ENCODE peak calls at places on chromosome 5, in seven cellular contexts. R is K562, W is HCT116, E is GM12878, O is HepG2, H is SK-N-SH, Z is H1. U is an unnamed sample. For H3K9me3, the result is how much of the 10 kb centered on the place peaks cover.

GRCh38 chr5:57692582-57693487 is 210.2 kb upstream of the ACTBL2 start:
- DNase-seq in R (peak), W (peak), E (no peak), O (peak), H (no peak), Z (peak), U (peak)

GRCh38 chr5:76958976-76959767 is 6.3 kb downstream of the CRHBP start:
- DNase-seq in R (peak), W (no peak), E (no peak), O (no peak), H (no peak), Z (no peak), U (no peak)

GRCh38 chr5:14440598-14441401 is 140.8 kb upstream of the OTULINL start:
- DNase-seq in R (no peak), W (no peak), E (no peak), O (no peak), H (peak), Z (no peak), U (no peak)

GRCh38 chr5:31393126-31393525 is 138.8 kb downstream of the DROSHA start:
- DNase-seq in R (peak), W (no peak), E (no peak), O (no peak), H (no peak), Z (no peak), U (no peak)

GRCh38 chr5:139667730-139668063 is 19.5 kb downstream of the CXXC5 start:
- DNase-seq in R (no peak), W (no peak), E (no peak), O (no peak), H (peak), Z (no peak), U (no peak)

GRCh38 chr5:501040-501832 is 23.0 kb downstream of the SLC9A3 start:
- DNase-seq in R (no peak), W (no peak), E (no peak), O (no peak), H (no peak), Z (no peak), U (no peak)

GRCh38 chr5:5221731-5222130 is 81.6 kb downstream of the ADAMTS16 start:
- DNase-seq in R (no peak), W (no peak), E (no peak), O (no peak), H (no peak), Z (no peak), U (no peak)

GRCh38 chr5:109754319-109754718 is 64.6 kb downstream of the MAN2A1 start:
- DNase-seq in R (no peak), W (no peak), E (no peak), O (no peak), H (no peak), Z (no peak), U (no peak)

GRCh38 chr5:73228052-73228451 is 55.1 kb downstream of the TMEM174 start:
- DNase-seq in R (no peak), W (no peak), E (no peak), O (no peak), H (no peak), Z (no peak), U (no peak)

GRCh38 chr5:68433921-68434879 is 218.6 kb downstream of the PIK3R1 start:
- DNase-seq in R (peak), W (peak), E (peak), O (peak), H (no peak), Z (peak), U (peak)

GRCh38 chr5:34576849-34577248 is 79.3 kb upstream of the RAI14 start:
- DNase-seq in R (no peak), W (no peak), E (no peak), O (no peak), H (no peak), Z (no peak), U (no peak)

GRCh38 chr5:148438911-148439310 is 55.2 kb downstream of the FBXO38 start:
- DNase-seq in R (no peak), W (no peak), E (no peak), O (no peak), H (no peak), Z (no peak), U (no peak)

GRCh38 chr5:43638107-43638506 is 35.1 kb downstream of the NNT start:
- DNase-seq in R (no peak), W (no peak), E (no peak), O (no peak), H (no peak), Z (no peak), U (no peak)

GRCh38 chr5:131545856-131546255 is 89.2 kb downstream of the RAPGEF6 start:
- DNase-seq in R (no peak), W (no peak), E (no peak), O (no peak), H (no peak), Z (no peak), U (no peak)

GRCh38 chr5:132176987-132177386 is 50.7 kb downstream of the P4HA2 start:
- DNase-seq in R (peak), W (no peak), E (peak), O (no peak), H (no peak), Z (no peak), U (no peak)

GRCh38 chr5:159017787-159018186 is 81.9 kb downstream of the EBF1 start:
- DNase-seq in R (peak), W (no peak), E (no peak), O (no peak), H (peak), Z (peak), U (no peak)

GRCh38 chr5:55600536-55601208 is 65.9 kb upstream of the PLPP1 start:
- DNase-seq in R (no peak), W (no peak), E (no peak), O (no peak), H (peak), Z (no peak), U (no peak)

GRCh38 chr5:154403776-154404387 is 41.9 kb upstream of the SAP30L start:
- DNase-seq in R (no peak), W (no peak), E (no peak), O (no peak), H (no peak), Z (no peak), U (no peak)

GRCh38 chr5:134003957-134004625 is 684 bp downstream of the VDAC1 start:
- DNase-seq in R (peak), W (no peak), E (no peak), O (no peak), H (peak), Z (no peak), U (no peak)

GRCh38 chr5:66960373-66961137 is 236.0 kb downstream of the CD180 start:
- DNase-seq in R (no peak), W (no peak), E (no peak), O (peak), H (no peak), Z (no peak), U (peak)

GRCh38 chr5:74685979-74686631 is 1.1 kb downstream of the HEXB start:
- DNase-seq in R (peak), W (no peak), E (peak), O (no peak), H (peak), Z (no peak), U (no peak)

GRCh38 chr5:134018986-134019316 is 14.2 kb upstream of the VDAC1 start:
- DNase-seq in R (no peak), W (no peak), E (no peak), O (no peak), H (no peak), Z (no peak), U (no peak)

GRCh38 chr5:9052421-9052820 is 493.5 kb downstream of the SEMA5A start:
- DNase-seq in R (no peak), W (no peak), E (no peak), O (no peak), H (no peak), Z (no peak), U (no peak)

GRCh38 chr5:177300236-177300880 is 3.2 kb downstream of the RAB24 start:
- DNase-seq in R (peak), W (no peak), E (peak), O (no peak), H (no peak), Z (no peak), U (no peak)

GRCh38 chr5:167573274-167574127 is 717.9 kb upstream of the WWC1 start:
- DNase-seq in R (no peak), W (no peak), E (no peak), O (no peak), H (peak), Z (peak), U (no peak)

GRCh38 chr5:150538007-150538917 is 30.3 kb downstream of the NDST1 start:
- DNase-seq in R (peak), W (no peak), E (no peak), O (no peak), H (no peak), Z (no peak), U (no peak)

GRCh38 chr5:54186912-54187445 is 123.4 kb downstream of the ARL15 start:
- DNase-seq in R (no peak), W (no peak), E (no peak), O (no peak), H (no peak), Z (no peak), U (no peak)

GRCh38 chr5:28190011-28190410 is 1151.6 kb upstream of the CDH9 start:
- DNase-seq in R (no peak), W (no peak), E (no peak), O (no peak), H (no peak), Z (no peak), U (no peak)

GRCh38 chr5:159874308-159874707 is 42.0 kb upstream of the ADRA1B start:
- DNase-seq in R (no peak), W (no peak), E (no peak), O (no peak), H (no peak), Z (no peak), U (no peak)

GRCh38 chr5:40555886-40556285 is 123.8 kb upstream of the PTGER4 start:
- DNase-seq in R (no peak), W (no peak), E (no peak), O (no peak), H (no peak), Z (no peak), U (no peak)

GRCh38 chr5:118126159-118126558 is 862.2 kb downstream of the DTWD2 start:
- DNase-seq in R (no peak), W (no peak), E (no peak), O (no peak), H (no peak), Z (no peak), U (no peak)

GRCh38 chr5:39140558-39141168 is 66.5 kb upstream of the RICTOR start:
- DNase-seq in R (no peak), W (no peak), E (no peak), O (no peak), H (no peak), Z (no peak), U (no peak)

GRCh38 chr5:143878430-143878829 is 66.5 kb downstream of the HMHB1 start:
- DNase-seq in R (no peak), W (no peak), E (no peak), O (no peak), H (no peak), Z (no peak), U (no peak)

GRCh38 chr5:108382784-108383358 is 973 bp upstream of the FBXL17 start:
- DNase-seq in R (no peak), W (no peak), E (no peak), O (no peak), H (peak), Z (no peak), U (no peak)

GRCh38 chr5:65970481-65971367 is 44.3 kb downstream of the ERBIN start:
- DNase-seq in R (peak), W (no peak), E (no peak), O (no peak), H (no peak), Z (no peak), U (no peak)

GRCh38 chr5:95822038-95822407 is 503 bp downstream of the GLRX start:
- DNase-seq in R (peak), W (no peak), E (no peak), O (no peak), H (peak), Z (no peak), U (no peak)

GRCh38 chr5:180468732-180469585 is 25.2 kb upstream of the CNOT6 start:
- DNase-seq in R (no peak), W (no peak), E (no peak), O (no peak), H (no peak), Z (no peak), U (no peak)

GRCh38 chr5:180467576-180467975 is 26.6 kb upstream of the CNOT6 start:
- DNase-seq in R (no peak), W (no peak), E (no peak), O (no peak), H (no peak), Z (no peak), U (no peak)

GRCh38 chr5:180466316-180466715 is 27.9 kb upstream of the CNOT6 start:
- DNase-seq in R (no peak), W (no peak), E (no peak), O (no peak), H (no peak), Z (no peak), U (no peak)

GRCh38 chr5:180467989-180468731 is 26.0 kb upstream of the CNOT6 start:
- DNase-seq in R (no peak), W (no peak), E (no peak), O (no peak), H (no peak), Z (no peak), U (no peak)

DNA sequence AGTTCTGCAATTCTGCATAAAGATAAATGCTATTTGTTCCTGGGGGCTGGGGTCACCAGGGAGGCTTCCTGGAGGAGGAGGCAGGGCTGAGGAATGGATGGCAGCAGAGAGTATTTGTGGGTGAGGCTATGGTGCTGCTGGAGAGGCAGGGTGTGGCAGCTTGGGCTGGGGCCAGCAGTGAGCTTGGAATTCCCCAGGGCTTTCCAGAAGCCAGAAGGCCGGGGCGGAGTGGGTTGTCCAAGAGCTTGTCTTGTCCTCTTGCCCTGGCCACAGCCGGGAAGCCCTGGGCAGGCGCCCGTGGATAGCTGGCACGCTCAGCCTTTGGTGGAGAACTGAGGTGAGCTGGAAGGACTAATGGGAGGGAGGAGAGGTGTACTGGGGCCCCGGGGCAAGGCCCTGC is 27.2 kb upstream of the CNOT6 start:
- DNase-seq in R (no peak), W (no peak), E (no peak), O (no peak), H (no peak), Z (no peak), U (no peak)
- TF ChIP-seq SIN3A in R (no peak), W (no peak), E (no peak), O (no peak), H (no peak), Z (no peak), U (no peak)

GRCh38 chr5:141351591-141351990 is 1.7 kb downstream of the PCDHGB1 start:
- DNase-seq in R (no peak), W (no peak), E (no peak), O (no peak), H (no peak), Z (no peak), U (no peak)

GRCh38 chr5:141356950-141357349 is 2.1 kb downstream of the PCDHGA4 start:
- DNase-seq in R (no peak), W (no peak), E (no peak), O (no peak), H (no peak), Z (no peak), U (no peak)

GRCh38 chr5:141356133-141356532 is 1.3 kb downstream of the PCDHGA4 start:
- DNase-seq in R (no peak), W (no peak), E (no peak), O (no peak), H (no peak), Z (no peak), U (no peak)

GRCh38 chr5:141355641-141356040 is 820 bp downstream of the PCDHGA4 start:
- DNase-seq in R (no peak), W (no peak), E (no peak), O (no peak), H (no peak), Z (no peak), U (no peak)

DNA sequence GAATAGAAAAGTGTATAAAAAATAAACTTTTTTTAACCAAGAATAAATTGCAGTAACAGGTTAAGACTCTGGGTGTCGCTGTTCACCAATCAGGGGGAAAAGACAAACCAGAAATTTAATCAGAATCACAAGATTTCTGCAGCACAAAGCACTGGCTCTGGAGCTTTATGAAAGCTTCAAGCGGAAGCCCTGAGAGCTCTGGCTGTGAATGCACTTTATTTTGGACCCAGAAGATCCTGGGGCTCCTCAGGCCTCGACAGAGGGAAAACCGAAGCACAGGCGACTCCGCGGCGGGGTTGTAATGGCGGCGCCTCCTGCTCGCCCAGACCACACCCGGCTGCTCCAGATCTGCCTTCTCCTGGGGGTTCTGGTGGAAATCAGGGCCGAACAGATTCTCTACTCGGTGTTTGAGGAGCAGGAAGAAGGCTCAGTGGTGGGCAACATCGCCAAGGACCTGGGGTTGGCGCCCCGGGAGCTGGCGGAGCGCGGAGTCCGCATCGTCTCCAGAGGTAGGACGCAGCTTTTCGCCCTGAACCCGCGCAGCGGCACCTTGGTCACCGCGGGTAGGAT is at the start of gene PCDHGA4:
- DNase-seq in R (no peak), W (no peak), E (no peak), O (no peak), H (no peak), Z (no peak), U (no peak)
- H3K9me3 ChIP-seq in R (under half), W (under half), E (under half), O (under half), H (under half), Z (under half), U (under half)

DNA sequence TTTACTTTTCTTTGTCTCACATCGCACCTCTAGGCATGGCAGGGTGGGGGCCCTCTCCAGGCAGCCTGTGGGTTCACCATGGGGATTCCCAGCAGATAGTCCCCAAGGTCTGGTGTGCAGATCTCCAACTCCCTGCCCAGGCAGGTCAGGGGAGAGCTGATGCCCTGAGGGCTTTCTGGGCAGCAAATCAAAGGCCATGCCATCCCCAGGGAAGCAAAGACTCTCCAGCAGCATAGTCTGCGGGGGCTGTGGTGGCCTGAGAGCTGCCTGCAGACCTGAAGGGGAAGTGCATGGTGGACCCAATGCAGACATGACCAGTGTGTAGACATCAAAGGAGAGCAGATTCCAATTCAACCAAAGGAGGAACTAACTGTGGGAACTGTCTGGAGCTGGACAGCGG is 7.7 kb downstream of the NEURL1B start:
- DNase-seq in R (no peak), W (no peak), E (no peak), O (no peak), H (no peak), Z (no peak), U (no peak)
- TF ChIP-seq SIN3A in R (no peak), W (no peak), E (no peak), O (no peak), H (no peak), Z (no peak), U (no peak)

GRCh38 chr5:4203146-4203545 is 607.5 kb downstream of the IRX1 start:
- DNase-seq in R (no peak), W (no peak), E (no peak), O (no peak), H (no peak), Z (no peak), U (no peak)
- H3K9me3 ChIP-seq in R (under half), W (under half), E (under half), O (under half), H (under half), Z (under half), U (under half)

DNA sequence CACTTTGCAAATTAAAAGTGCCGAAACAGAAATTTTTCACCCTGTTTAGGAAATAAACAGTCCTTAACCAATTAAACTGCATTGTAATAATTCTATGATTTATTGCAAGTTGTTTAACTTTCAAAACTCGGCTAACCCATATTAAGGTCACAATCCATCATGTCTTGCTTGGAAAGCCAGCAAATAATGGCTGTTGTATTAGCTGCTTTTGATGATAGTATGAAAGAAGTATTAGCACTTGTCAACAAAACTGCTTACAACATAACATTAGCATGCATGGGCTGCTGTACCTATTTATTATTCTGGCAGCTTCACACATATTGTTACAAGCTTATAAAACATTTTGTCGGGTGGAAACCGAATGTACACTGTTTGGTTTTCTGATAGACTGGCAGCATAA is 378.3 kb downstream of the KIAA0825 start:
- DNase-seq in R (no peak), W (no peak), E (no peak), O (no peak), H (no peak), Z (no peak), U (no peak)
- TF ChIP-seq SIN3A in R (no peak), W (no peak), E (no peak), O (no peak), H (no peak), Z (no peak), U (no peak)

DNA sequence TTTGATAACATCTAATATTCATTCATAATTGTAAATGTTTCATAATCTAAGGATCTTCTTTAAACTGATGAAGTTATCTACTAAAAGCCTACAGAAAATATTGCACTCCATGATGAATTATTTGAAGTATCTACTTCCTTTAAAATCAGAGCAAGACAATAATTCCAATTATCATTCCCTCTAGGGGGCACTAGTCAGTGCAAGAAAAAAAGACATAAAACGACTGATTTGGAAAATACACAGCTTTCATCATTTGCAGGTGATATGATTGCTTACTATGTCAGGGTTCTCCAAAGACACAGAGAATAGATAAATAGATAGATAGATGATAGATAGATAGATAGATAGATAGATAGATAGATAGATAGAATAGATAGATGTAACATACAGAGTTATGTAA is 13.5 kb upstream of the GRM6 start:
- DNase-seq in R (no peak), W (no peak), E (no peak), O (no peak), H (peak), Z (no peak), U (no peak)
- H3K9me3 ChIP-seq in R (under half), W (under half), E (under half), O (half or more), H (under half), Z (under half), U (under half)